ENCODE peak calls at places on chromosomes 1 and 21, in seven cellular contexts. U is stimulated activated naive CD4-positive, alpha-beta T cell treated with Interleukin-2 at 50 U/mL for 16 hours; F is T1000; Q is stimulated activated CD4-positive, alpha-beta T cell treated with anti-CD3 and anti-CD28 coated beads, Interleukin-4, amount 100 ng/mL, for 48 hours; X is NCI-H345; G is NCI-H1048; M is NCI-H1105. L is an unnamed sample.

GRCh38 chr1:154962238-154962678 is 676 bp upstream of the PYGO2 start:
- DNase-seq in U (no peak), F (no peak), Q (no peak), X (peak; percentile 46), G (no peak), M (peak; percentile 11), L (peak; percentile 48)

GRCh38 chr1:21174638-21175323 is 1.9 kb downstream of the EIF4G3 start:
- DNase-seq in U (no peak), F (no peak), Q (no peak), X (no peak), G (no peak), M (no peak), L (no peak)

GRCh38 chr21:42520628-42521253 is 7.1 kb downstream of the SLC37A1 start:
- DNase-seq in U (no peak), F (no peak), Q (no peak), X (no peak), G (no peak), M (no peak), L (no peak)

GRCh38 chr1:214439352-214440119 is 111.9 kb downstream of the PTPN14 start:
- DNase-seq in U (peak; percentile 8), F (no peak), Q (no peak), X (peak; percentile 89), G (peak; percentile 49), M (peak; percentile 97), L (no peak)

GRCh38 chr1:110430901-110431300 is 20.0 kb upstream of the PROK1 start:
- DNase-seq in U (no peak), F (no peak), Q (no peak), X (no peak), G (no peak), M (no peak), L (no peak)

GRCh38 chr1:38071530-38072266 is 25.1 kb upstream of the POU3F1 start:
- DNase-seq in U (no peak), F (no peak), Q (no peak), X (no peak), G (no peak), M (no peak), L (no peak)

GRCh38 chr1:244431166-244431565 is 20.5 kb downstream of the ADSS2 start:
- DNase-seq in U (no peak), F (no peak), Q (no peak), X (no peak), G (no peak), M (no peak), L (no peak)

GRCh38 chr1:201718346-201719202 is 110.4 kb upstream of the IPO9 start:
- DNase-seq in U (no peak), F (no peak), Q (no peak), X (no peak), G (no peak), M (no peak), L (no peak)

GRCh38 chr21:23003951-23004350 is 2005.7 kb downstream of the NCAM2 start:
- DNase-seq in U (no peak), F (no peak), Q (no peak), X (no peak), G (no peak), M (no peak), L (no peak)

GRCh38 chr1:1125945-1126344 is 10.1 kb upstream of the C1orf159 start:
- DNase-seq in U (no peak), F (no peak), Q (no peak), X (no peak), G (no peak), M (no peak), L (no peak)

GRCh38 chr1:145891143-145891542 is 5.5 kb upstream of the ANKRD35 start:
- DNase-seq in U (no peak), F (no peak), Q (no peak), X (peak; percentile 29), G (no peak), M (no peak), L (no peak)

GRCh38 chr21:17911628-17912027 is 92.5 kb upstream of the C21orf91 start:
- DNase-seq in U (no peak), F (peak; percentile 22), Q (no peak), X (no peak), G (no peak), M (no peak), L (no peak)

GRCh38 chr1:110210604-110211502 is 739 bp downstream of the KCNC4 start:
- DNase-seq in U (peak; percentile 46), F (no peak), Q (peak; percentile 35), X (peak; percentile 58), G (no peak), M (peak; percentile 51), L (no peak)

GRCh38 chr1:204623894-204624361 is 61.6 kb downstream of the LRRN2 start:
- DNase-seq in U (no peak), F (no peak), Q (no peak), X (no peak), G (no peak), M (no peak), L (peak; percentile 17)

GRCh38 chr21:35401476-35401875 is 352.4 kb upstream of the RUNX1 start:
- DNase-seq in U (no peak), F (no peak), Q (no peak), X (no peak), G (no peak), M (no peak), L (no peak)

GRCh38 chr1:172545349-172546004 is 12.5 kb downstream of the SUCO start:
- DNase-seq in U (no peak), F (no peak), Q (no peak), X (no peak), G (no peak), M (no peak), L (no peak)

GRCh38 chr1:227921461-227922185 is 26.1 kb downstream of the WNT9A start:
- DNase-seq in U (no peak), F (no peak), Q (no peak), X (no peak), G (no peak), M (no peak), L (no peak)

GRCh38 chr21:42571391-42572150 is 57.9 kb downstream of the SLC37A1 start:
- DNase-seq in U (no peak), F (no peak), Q (no peak), X (no peak), G (no peak), M (peak; percentile 35), L (no peak)

GRCh38 chr1:221419513-221420088 is 322.3 kb downstream of the DUSP10 start:
- DNase-seq in U (no peak), F (no peak), Q (no peak), X (no peak), G (no peak), M (no peak), L (no peak)